ENCODE peak calls at places on chromosomes 2 and 18, in eight cellular contexts. Y is adrenal gland; C is iPS DF 6.9; W is heart left ventricle; D is body of pancreas; U is CD8-positive, alpha-beta T cell; L is left ventricle myocardium inferior; X is mesendoderm. H is an unnamed sample.
A peak's percentile ranks its signal among the peaks of the same experiment; 100 is the strongest.

GRCh38 chr2:219497495-219498279 is 1.0 kb upstream of the GMPPA start:
- DNase-seq in Y (peak; percentile 88), U (no peak), W (peak; percentile 96), D (peak; percentile 92), L (peak; percentile 95), C (no peak), X (no peak), H (peak; percentile 99)

GRCh38 chr2:71974846-71975245 is 172.8 kb downstream of the CYP26B1 start:
- DNase-seq in U (no peak), Y (no peak), C (no peak), X (no peak), D (no peak), L (no peak), W (no peak), H (no peak)

GRCh38 chr2:240622631-240623235 is 2.5 kb upstream of the GPR35 start:
- DNase-seq in Y (no peak), U (peak; percentile 62), C (no peak), D (peak; percentile 38), X (no peak), W (peak; percentile 25), L (peak; percentile 18), H (peak; percentile 65)

GRCh38 chr2:241069821-241070281 is 32.2 kb downstream of the MTERF4 start:
- DNase-seq in W (no peak), Y (no peak), C (no peak), D (no peak), L (no peak), X (no peak), U (no peak), H (no peak)

GRCh38 chr2:149768320-149768799 is 180.8 kb upstream of the MMADHC start:
- DNase-seq in Y (no peak), D (no peak), C (no peak), L (no peak), X (peak; percentile 42), U (no peak), W (no peak), H (no peak)

GRCh38 chr2:237143676-237144440 is 58.2 kb downstream of the COPS8 start:
- DNase-seq in L (no peak), D (no peak), X (no peak), W (no peak), U (no peak), C (no peak), Y (no peak), H (no peak)

GRCh38 chr2:42012651-42013050 is 35.2 kb upstream of the PKDCC start:
- DNase-seq in Y (no peak), C (no peak), D (no peak), X (no peak), L (no peak), W (no peak), U (no peak), H (no peak)

GRCh38 chr2:140621963-140622362 is 1508.9 kb downstream of the LRP1B start:
- DNase-seq in U (no peak), L (no peak), Y (no peak), D (no peak), C (no peak), W (no peak), X (no peak), H (no peak)

GRCh38 chr2:121131375-121131774 is 153.6 kb downstream of the TFCP2L1 start:
- DNase-seq in Y (no peak), U (no peak), X (no peak), D (no peak), W (no peak), L (no peak), C (no peak), H (no peak)

GRCh38 chr2:203656522-203657287 is 49.7 kb upstream of the CD28 start:
- DNase-seq in L (peak; percentile 29), W (peak; percentile 38), C (no peak), D (peak; percentile 85), U (no peak), X (peak; percentile 48), Y (peak; percentile 55), H (peak; percentile 79)

GRCh38 chr2:134189009-134189717 is 64.7 kb upstream of the MGAT5 start:
- DNase-seq in L (no peak), Y (no peak), X (no peak), C (no peak), D (peak; percentile 89), W (no peak), U (no peak), H (no peak)

GRCh38 chr2:21118302-21118920 is 5.4 kb upstream of the TDRD15 start:
- DNase-seq in W (no peak), D (peak; percentile 20), Y (peak; percentile 37), U (no peak), L (no peak), C (no peak), X (peak; percentile 57), H (no peak)

GRCh38 chr2:39534095-39534711 is 97.1 kb upstream of the MAP4K3 start:
- DNase-seq in Y (no peak), C (no peak), W (no peak), L (no peak), D (no peak), U (no peak), X (no peak), H (no peak)

GRCh38 chr18:9209230-9209629 is 72.6 kb downstream of the ANKRD12 start:
- DNase-seq in L (no peak), W (no peak), U (no peak), Y (no peak), D (no peak), C (no peak), X (no peak), H (no peak)

GRCh38 chr2:11786191-11786590 is 39.8 kb downstream of the LPIN1 start:
- DNase-seq in L (no peak), W (no peak), D (no peak), U (no peak), X (no peak), Y (no peak), C (no peak), H (no peak)

GRCh38 chr2:166127217-166128155 is at the start of gene SCN1A:
- DNase-seq in W (no peak), C (no peak), U (no peak), L (no peak), X (peak; percentile 50), D (no peak), Y (peak; percentile 25), H (no peak)

GRCh38 chr18:47730795-47731194 is 199.7 kb downstream of the SMAD2 start:
- DNase-seq in L (no peak), U (no peak), W (no peak), Y (no peak), D (no peak), C (no peak), X (peak; percentile 23), H (no peak)

GRCh38 chr2:237650455-237650850 is 23.1 kb downstream of the LRRFIP1 start:
- DNase-seq in X (peak; percentile 29), L (no peak), D (peak; percentile 37), U (no peak), Y (peak; percentile 10), C (no peak), W (peak; percentile 26), H (peak; percentile 71)

GRCh38 chr2:168194784-168195522 is 52.4 kb downstream of the STK39 start:
- DNase-seq in C (no peak), X (no peak), U (no peak), D (no peak), W (no peak), Y (no peak), L (no peak), H (no peak)

DNA sequence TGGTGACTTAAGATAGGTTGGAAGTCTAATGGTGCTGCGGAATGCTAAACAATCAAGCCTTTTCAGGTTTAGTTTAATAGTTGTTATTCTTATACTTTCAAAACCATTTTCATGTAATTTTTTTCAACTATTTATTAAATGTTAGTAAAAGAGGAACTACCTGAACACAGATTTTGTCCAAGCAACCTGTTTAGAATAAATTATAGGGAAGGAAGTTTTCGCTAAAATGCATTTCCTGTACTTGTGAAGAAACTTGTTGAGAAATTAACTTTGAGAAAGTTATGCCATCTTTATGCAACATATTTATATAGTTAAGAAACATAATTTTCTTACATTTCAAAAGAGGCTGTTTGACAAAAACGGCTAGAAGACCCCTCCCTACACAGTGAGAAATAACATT is 16.6 kb downstream of the MAP4K4 start:
- DNase-seq in D (no peak), L (no peak), U (no peak), W (no peak), Y (no peak), C (no peak), X (no peak), H (no peak)
- H3K4me1 ChIP-seq in D (peaks cover 23% of the 10 kb centered on the region), L (peaks cover 97% of the 10 kb centered on the region), U (peaks cover 90% of the 10 kb centered on the region), W (peaks cover 70% of the 10 kb centered on the region), Y (peaks cover 7% of the 10 kb centered on the region), C (peaks cover 1% of the 10 kb centered on the region), X (peaks cover 15% of the 10 kb centered on the region), H (peaks cover 6% of the 10 kb centered on the region)

GRCh38 chr2:1377473-1377872 is 35.8 kb upstream of the TPO start:
- DNase-seq in Y (no peak), D (no peak), C (no peak), W (no peak), X (no peak), U (no peak), L (no peak), H (no peak)

GRCh38 chr2:1374281-1374680 is 39.0 kb upstream of the TPO start:
- DNase-seq in L (no peak), U (no peak), X (no peak), D (no peak), C (no peak), Y (no peak), W (no peak), H (no peak)

GRCh38 chr2:1369905-1370304 is 43.4 kb upstream of the TPO start:
- DNase-seq in D (no peak), L (no peak), W (no peak), C (no peak), X (no peak), U (no peak), Y (no peak), H (no peak)

GRCh38 chr2:1371066-1371465 is 42.2 kb upstream of the TPO start:
- DNase-seq in L (no peak), U (no peak), W (no peak), X (no peak), Y (no peak), C (no peak), D (peak; percentile 11), H (no peak)

DNA sequence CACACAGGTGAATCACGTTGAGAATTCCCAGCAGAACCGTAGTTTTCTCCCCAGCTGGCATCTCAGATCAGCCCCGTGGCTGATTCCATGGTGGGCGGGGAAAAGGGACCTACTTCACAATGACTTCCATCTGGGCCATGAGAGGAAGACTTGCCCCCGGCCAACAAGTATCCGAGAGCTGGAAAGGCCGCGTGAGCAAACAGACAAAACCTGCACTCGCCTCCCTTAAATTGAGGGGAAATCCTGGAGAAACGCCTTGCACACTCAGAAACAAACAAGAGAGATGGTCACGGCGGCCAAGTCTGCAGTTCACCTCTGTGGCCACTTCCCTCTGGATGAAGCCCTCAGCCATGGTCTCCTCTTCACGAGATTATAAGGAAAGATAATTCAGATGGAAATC is 39.5 kb upstream of the TPO start:
- DNase-seq in Y (no peak), C (no peak), W (peak; percentile 62), X (no peak), D (no peak), L (no peak), U (no peak), H (no peak)
- H3K4me1 ChIP-seq in Y (no peaks in the 10 kb centered on the region), C (no peaks in the 10 kb centered on the region), W (peaks cover 3% of the 10 kb centered on the region), X (no peaks in the 10 kb centered on the region), D (peaks cover 16% of the 10 kb centered on the region), L (no peaks in the 10 kb centered on the region), U (no peaks in the 10 kb centered on the region), H (no peaks in the 10 kb centered on the region)

GRCh38 chr2:69221512-69221911 is 165.5 kb downstream of the GFPT1 start:
- DNase-seq in C (no peak), D (no peak), X (no peak), U (no peak), Y (no peak), L (no peak), W (no peak), H (no peak)
- H3K4me1 ChIP-seq in C (no peaks in the 10 kb centered on the region), D (peaks cover 16% of the 10 kb centered on the region), X (no peaks in the 10 kb centered on the region), U (no peaks in the 10 kb centered on the region), Y (peaks cover 5% of the 10 kb centered on the region), L (peaks cover 46% of the 10 kb centered on the region), W (peaks cover 24% of the 10 kb centered on the region), H (peaks cover 11% of the 10 kb centered on the region)

GRCh38 chr2:62808554-62808953 is 103.0 kb downstream of the EHBP1 start:
- DNase-seq in L (no peak), Y (no peak), C (no peak), X (no peak), D (no peak), U (no peak), W (no peak), H (no peak)
- H3K4me1 ChIP-seq in L (peaks cover 2% of the 10 kb centered on the region), Y (no peaks in the 10 kb centered on the region), C (no peaks in the 10 kb centered on the region), X (no peaks in the 10 kb centered on the region), D (no peaks in the 10 kb centered on the region), U (no peaks in the 10 kb centered on the region), W (no peaks in the 10 kb centered on the region), H (no peaks in the 10 kb centered on the region)